ENCODE peak calls at places on chromosomes 16 and 17, in six cellular contexts. J is MM.1S, B is HCT116, W is GM23338, N is OCI-LY7, K is PC-3. L is an unnamed sample. For H3K4me1, the result is how much of the 10 kb centered on the place peaks cover.

GRCh38 chr16:27455700-27456099 is 53.7 kb downstream of the IL21R start:
- DNase-seq in J (no peak), B (no peak), W (no peak), N (no peak), K (no peak), L (no peak)

GRCh38 chr16:74448990-74449389 is 27.7 kb upstream of the CLEC18B start:
- DNase-seq in J (no peak), B (peak), W (no peak), N (no peak), K (peak), L (no peak)

GRCh38 chr17:15451681-15452080 is 15.7 kb downstream of the CDRT4 start:
- DNase-seq in J (no peak), B (no peak), W (no peak), N (no peak), K (no peak), L (no peak)

GRCh38 chr17:76179496-76180467 is 38.7 kb upstream of the FOXJ1 start:
- DNase-seq in J (peak), B (no peak), W (no peak), N (peak), K (peak), L (no peak)

GRCh38 chr17:63993368-63993990 is 4.7 kb upstream of the PRR29 start:
- DNase-seq in J (no peak), B (no peak), W (no peak), N (peak), K (no peak), L (peak)

GRCh38 chr17:46200200-46200599 is 7.0 kb upstream of the KANSL1 start:
- DNase-seq in J (no peak), B (no peak), W (no peak), N (no peak), K (no peak), L (no peak)

GRCh38 chr17:71769850-71770249 is 351.0 kb upstream of the SOX9 start:
- DNase-seq in J (no peak), B (no peak), W (no peak), N (no peak), K (no peak), L (no peak)

GRCh38 chr16:15653227-15653626 is 3.2 kb downstream of the NDE1 start:
- DNase-seq in J (no peak), B (no peak), W (no peak), N (no peak), K (peak), L (no peak)

GRCh38 chr16:85003076-85003475 is 8.3 kb downstream of the ZDHHC7 start:
- DNase-seq in J (no peak), B (no peak), W (peak), N (no peak), K (no peak), L (no peak)

GRCh38 chr16:85003723-85004586 is 7.4 kb downstream of the ZDHHC7 start:
- DNase-seq in J (no peak), B (no peak), W (no peak), N (no peak), K (no peak), L (no peak)

GRCh38 chr16:85006639-85007038 is 4.7 kb downstream of the ZDHHC7 start:
- DNase-seq in J (no peak), B (no peak), W (no peak), N (no peak), K (no peak), L (no peak)

GRCh38 chr16:85005278-85006069 is 5.9 kb downstream of the ZDHHC7 start:
- DNase-seq in J (no peak), B (no peak), W (no peak), N (no peak), K (no peak), L (no peak)

DNA sequence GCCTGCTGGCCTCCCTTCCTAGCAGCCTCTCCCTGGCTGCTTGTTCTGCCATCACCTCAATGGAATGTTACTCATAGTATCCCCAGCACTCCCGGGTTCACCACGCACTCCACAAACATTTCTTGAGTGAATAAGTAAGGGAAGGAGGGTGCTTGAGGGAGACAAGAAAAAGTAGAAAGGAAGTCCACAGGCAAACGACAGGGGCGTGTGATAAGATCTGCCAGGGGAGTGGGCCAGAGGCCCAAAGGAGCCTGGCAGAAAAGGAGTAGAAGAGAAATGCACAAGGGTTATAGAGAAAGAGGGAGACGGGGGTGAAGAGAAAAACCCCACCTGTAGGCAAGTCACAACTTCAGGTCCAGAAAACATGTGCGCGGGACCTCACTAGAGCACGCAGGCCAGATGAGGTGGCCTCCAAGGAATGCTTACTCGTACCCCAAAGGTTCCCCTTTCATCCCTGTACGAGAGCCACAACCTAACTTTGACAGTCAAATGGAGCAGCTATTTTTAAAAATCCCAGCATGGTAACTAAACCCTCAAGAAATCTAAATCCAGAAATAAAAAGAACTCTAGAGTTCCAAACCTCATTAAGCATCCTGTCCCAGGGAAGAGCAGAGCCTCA is 6.6 kb downstream of the ZDHHC7 start:
- DNase-seq in J (no peak), B (no peak), W (no peak), N (no peak), K (peak), L (no peak)
- TF ChIP-seq EZH2phosphoT487 in J (no peak), B (no peak), W (no peak), N (no peak), K (no peak), L (no peak)

DNA sequence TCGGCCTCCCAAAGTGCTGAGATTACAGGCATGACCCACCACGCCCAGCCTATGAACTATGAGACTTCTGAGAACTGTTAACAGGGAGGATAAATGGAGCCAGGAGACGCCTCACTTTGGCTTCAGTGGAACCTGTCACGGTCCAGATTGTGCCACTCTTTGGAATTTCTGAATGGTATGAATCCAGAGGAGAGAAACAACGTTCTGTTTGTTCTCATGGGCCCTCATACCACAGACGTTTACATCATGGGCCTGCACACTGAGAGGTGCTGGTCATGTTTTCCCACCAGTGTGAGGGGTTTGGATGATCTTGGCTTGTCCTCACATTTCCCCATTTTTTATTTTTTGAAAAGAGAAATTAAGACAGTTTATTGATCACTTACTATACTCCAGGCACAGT is 90.3 kb downstream of the YPEL2 start:
- DNase-seq in J (no peak), B (no peak), W (no peak), N (no peak), K (no peak), L (no peak)
- H3K4me1 ChIP-seq in J (under half), B (under half), W (under half), N (under half), K (under half), L (under half)

DNA sequence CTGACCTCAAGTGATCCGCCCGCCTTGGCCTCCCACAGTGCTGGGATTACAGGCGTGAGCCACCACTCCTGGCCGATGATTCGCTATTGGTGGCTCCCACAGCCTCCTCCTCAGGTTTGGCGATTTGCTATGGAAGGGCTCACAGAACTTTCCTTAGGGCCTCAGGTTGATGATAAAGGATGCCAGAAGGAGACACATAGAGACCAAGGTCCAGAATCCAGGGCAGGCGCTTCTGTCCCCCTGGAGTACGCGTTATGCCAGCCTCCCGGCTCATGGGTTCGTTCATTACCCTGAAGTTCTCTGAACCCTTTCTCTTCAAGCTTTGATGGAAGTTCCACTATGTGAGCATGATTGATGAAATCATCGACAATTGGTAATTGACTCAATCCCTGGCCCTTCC is 19.9 kb downstream of the LGALS3BP start:
- DNase-seq in J (no peak), B (no peak), W (no peak), N (no peak), K (no peak), L (no peak)
- TF ChIP-seq EZH2phosphoT487 in J (no peak), B (no peak), W (no peak), N (no peak), K (no peak), L (no peak)

GRCh38 chr17:57953219-57953618 is 2.0 kb downstream of the CUEDC1 start:
- DNase-seq in J (no peak), B (no peak), W (no peak), N (no peak), K (no peak), L (no peak)

GRCh38 chr17:57955183-57955952 is at the start of gene CUEDC1:
- DNase-seq in J (peak), B (no peak), W (peak), N (peak), K (peak), L (peak)

GRCh38 chr17:57953703-57954420 is 1.4 kb downstream of the CUEDC1 start:
- DNase-seq in J (no peak), B (no peak), W (peak), N (no peak), K (no peak), L (no peak)

GRCh38 chr17:57956311-57957119 is 1.3 kb upstream of the CUEDC1 start:
- DNase-seq in J (peak), B (no peak), W (peak), N (peak), K (no peak), L (no peak)

DNA sequence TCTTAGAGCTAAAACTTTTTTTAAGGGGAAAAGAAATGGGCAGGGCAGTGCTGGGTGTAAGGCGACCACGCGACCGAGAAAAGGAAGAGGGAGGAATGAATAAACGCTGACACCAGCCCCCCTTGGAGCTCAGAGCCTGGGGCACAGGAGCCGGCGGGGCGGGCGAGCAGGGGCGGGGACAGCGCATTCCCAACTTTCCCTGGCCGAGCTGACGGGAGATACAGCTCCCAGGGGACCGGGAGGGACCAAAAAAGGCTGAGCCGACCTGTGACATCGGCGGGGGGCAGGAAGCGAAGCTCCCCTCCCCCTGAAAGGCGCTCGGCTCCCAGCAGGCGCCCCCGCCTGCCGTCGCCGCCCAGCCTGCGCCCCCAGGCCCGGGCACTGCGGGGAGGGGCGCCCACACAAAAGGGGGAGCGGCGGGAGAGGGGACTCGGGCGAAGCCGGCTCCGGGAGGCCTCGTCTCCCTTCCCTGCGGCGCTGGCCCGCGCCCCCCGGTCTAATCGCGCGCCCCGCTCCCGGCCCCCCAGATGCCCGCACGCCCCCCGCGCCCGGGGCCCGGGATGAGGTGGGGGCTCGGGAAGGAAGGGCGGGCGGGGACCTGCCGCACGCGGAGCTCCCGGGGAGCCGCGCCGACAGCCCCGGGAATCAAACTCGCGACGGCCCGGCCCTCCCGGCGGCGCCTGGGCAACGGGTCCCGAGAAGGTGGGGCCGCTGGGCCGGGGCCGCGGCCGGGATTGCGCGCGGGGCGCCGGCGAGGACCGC is 610 bp downstream of the CUEDC1 start:
- DNase-seq in J (no peak), B (no peak), W (peak), N (no peak), K (peak), L (peak)
- H3K4me1 ChIP-seq in J (under half), B (half or more), W (under half), N (under half), K (half or more), L (under half)

GRCh38 chr16:12435730-12436129 is 368.0 kb downstream of the CPPED1 start:
- DNase-seq in J (no peak), B (no peak), W (peak), N (no peak), K (no peak), L (no peak)
- TF ChIP-seq EZH2phosphoT487 in J (no peak), B (no peak), W (no peak), N (no peak), K (no peak), L (no peak)

DNA sequence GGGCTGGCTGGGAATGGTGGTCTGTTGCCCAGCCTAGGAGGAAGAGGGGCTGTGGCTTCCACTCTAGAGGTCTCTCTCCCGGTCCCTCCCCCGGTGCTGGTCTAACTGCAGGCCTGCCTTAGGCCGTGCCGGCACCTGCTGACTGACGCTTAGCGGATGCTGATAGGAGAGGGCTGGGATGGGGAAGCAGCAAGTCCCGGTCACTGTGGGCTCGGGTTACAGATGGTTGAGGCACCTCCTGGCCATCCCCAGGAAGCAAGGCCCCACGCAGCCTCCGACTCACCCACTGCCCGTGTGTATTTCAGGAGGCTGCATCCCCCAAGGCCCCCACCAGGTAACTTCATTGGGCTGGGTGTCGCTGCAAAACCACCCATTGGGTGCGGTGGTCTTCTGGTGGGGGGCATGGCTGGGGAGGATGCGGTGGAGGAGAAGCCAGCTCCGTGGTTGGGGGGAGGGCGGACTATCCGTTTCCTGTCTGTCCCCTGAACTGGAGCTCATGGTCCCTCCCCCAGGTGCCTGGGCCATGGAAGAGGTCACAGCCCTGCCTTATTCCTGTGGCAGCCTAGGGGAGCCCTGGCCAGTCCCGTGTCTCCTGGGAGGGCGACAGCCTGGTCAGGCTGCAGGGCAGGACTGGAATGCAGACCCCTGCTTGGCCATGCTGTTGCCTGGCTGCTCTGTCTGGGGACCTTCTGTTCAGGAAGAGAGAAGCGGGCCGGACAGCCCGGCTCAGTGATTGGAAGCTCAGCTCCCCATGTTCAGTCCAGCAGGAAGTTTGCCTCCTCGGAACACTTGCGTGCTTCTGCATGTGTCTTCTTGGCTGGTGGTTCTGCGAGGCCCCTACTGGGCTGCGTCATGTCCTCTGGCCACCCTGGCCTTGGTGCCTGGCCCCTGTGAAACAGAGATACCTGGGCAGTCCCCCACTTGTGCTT is 279.0 kb downstream of the SEC14L1 start:
- DNase-seq in J (no peak), B (no peak), W (peak), N (peak), K (peak), L (peak)
- H3K4me1 ChIP-seq in J (under half), B (under half), W (under half), N (under half), K (under half), L (under half)

GRCh38 chr16:83533193-83533592 is 274.6 kb upstream of the HSBP1 start:
- DNase-seq in J (no peak), B (no peak), W (no peak), N (no peak), K (peak), L (no peak)
- TF ChIP-seq EZH2phosphoT487 in J (no peak), B (no peak), W (no peak), N (no peak), K (no peak), L (no peak)

GRCh38 chr16:67462279-67462655 is 18.7 kb downstream of the ATP6V0D1 start:
- DNase-seq in J (no peak), B (no peak), W (no peak), N (no peak), K (no peak), L (no peak)

GRCh38 chr16:67463691-67464090 is 17.3 kb downstream of the ATP6V0D1 start:
- DNase-seq in J (no peak), B (no peak), W (no peak), N (no peak), K (no peak), L (no peak)

GRCh38 chr16:67466581-67466980 is 14.4 kb downstream of the ATP6V0D1 start:
- DNase-seq in J (no peak), B (no peak), W (no peak), N (no peak), K (no peak), L (no peak)

GRCh38 chr16:67463059-67463458 is 17.9 kb downstream of the ATP6V0D1 start:
- DNase-seq in J (no peak), B (no peak), W (no peak), N (no peak), K (no peak), L (no peak)

DNA sequence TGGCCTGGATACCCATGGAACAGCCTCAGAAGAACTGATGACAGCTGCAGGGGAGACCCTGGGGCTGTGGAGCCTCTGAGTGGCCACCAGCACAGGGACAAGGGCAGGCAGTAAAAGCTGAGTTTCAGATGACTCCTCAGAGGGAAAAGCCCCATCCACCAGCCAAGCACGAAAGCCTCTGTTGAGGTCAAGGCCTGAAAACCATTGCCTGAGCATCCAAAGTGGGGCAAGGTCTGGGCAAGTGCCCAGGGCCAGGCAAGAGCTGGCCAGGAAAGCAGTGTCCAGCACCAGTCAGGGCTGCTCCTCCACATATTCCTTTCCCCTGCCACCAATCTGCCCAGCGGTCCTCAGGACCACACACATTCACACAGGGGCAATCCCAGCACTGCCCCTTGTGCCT is 16.4 kb downstream of the ATP6V0D1 start:
- DNase-seq in J (no peak), B (no peak), W (no peak), N (no peak), K (no peak), L (no peak)
- H3K4me1 ChIP-seq in J (under half), B (under half), W (under half), N (under half), K (under half), L (under half)